ENCODE peak calls at places on chromosomes 7 and 10, in four cellular contexts. C is esophagus squamous epithelium, Q is uterus, N is heart left ventricle. P is an unnamed sample.

GRCh38 chr7:36119005-36119711 is 33.9 kb upstream of the EEPD1 start:
- DNase-seq in C (peak; percentile 10), Q (no peak), N (peak; percentile 44), P (no peak)

GRCh38 chr10:96400465-96400864 is 41.7 kb upstream of the OPALIN start:
- DNase-seq in C (no peak), Q (no peak), N (no peak), P (no peak)

GRCh38 chr10:24363070-24363469 is 154.1 kb downstream of the KIAA1217 start:
- DNase-seq in C (no peak), Q (no peak), N (no peak), P (no peak)

GRCh38 chr10:77911535-77912123 is 14.9 kb downstream of the DLG5 start:
- DNase-seq in C (no peak), Q (no peak), N (no peak), P (no peak)

GRCh38 chr7:45663167-45663921 is 89.2 kb downstream of the ADCY1 start:
- DNase-seq in C (no peak), Q (no peak), N (no peak), P (peak; percentile 6)

GRCh38 chr7:129948338-129948737 is 4.4 kb downstream of the UBE2H start:
- DNase-seq in C (no peak), Q (no peak), N (no peak), P (no peak)

GRCh38 chr10:17200885-17201164 is 647 bp downstream of the TRDMT1 start:
- DNase-seq in C (no peak), Q (no peak), N (peak; percentile 48), P (peak; percentile 41)

GRCh38 chr10:24205846-24206245 is 3.1 kb upstream of the KIAA1217 start:
- DNase-seq in C (no peak), Q (no peak), N (no peak), P (no peak)

GRCh38 chr7:79211724-79212123 is 241.7 kb downstream of the MAGI2 start:
- DNase-seq in C (no peak), Q (no peak), N (no peak), P (no peak)

GRCh38 chr7:151501676-151502075 is 18.0 kb downstream of the RHEB start:
- DNase-seq in C (no peak), Q (no peak), N (no peak), P (no peak)

GRCh38 chr10:10819206-10819856 is 198.3 kb upstream of the CELF2 start:
- DNase-seq in C (no peak), Q (no peak), N (no peak), P (no peak)

GRCh38 chr7:112357136-112357535 is 93.1 kb upstream of the IFRD1 start:
- DNase-seq in C (no peak), Q (no peak), N (no peak), P (no peak)

GRCh38 chr10:43211030-43211429 is 55.8 kb downstream of the RASGEF1A start:
- DNase-seq in C (no peak), Q (no peak), N (no peak), P (peak; percentile 14)

GRCh38 chr10:122161795-122162194 is 109.3 kb upstream of the BTBD16 start:
- DNase-seq in C (no peak), Q (no peak), N (no peak), P (no peak)

GRCh38 chr10:113666682-113667252 is 2.9 kb upstream of the NRAP start:
- DNase-seq in C (no peak), Q (no peak), N (no peak), P (no peak)

GRCh38 chr10:22685926-22686325 is 28.5 kb downstream of the PIP4K2A start:
- DNase-seq in C (no peak), Q (no peak), N (peak; percentile 19), P (no peak)

GRCh38 chr7:132446666-132447217 is 129.5 kb downstream of the PLXNA4 start:
- DNase-seq in C (no peak), Q (no peak), N (no peak), P (no peak)

GRCh38 chr7:156461881-156462665 is 178.5 kb upstream of the RNF32 start:
- DNase-seq in C (no peak), Q (no peak), N (no peak), P (no peak)

GRCh38 chr7:97847791-97848190 is 24.4 kb downstream of the ASNS start:
- DNase-seq in C (no peak), Q (no peak), N (no peak), P (no peak)

GRCh38 chr7:14734839-14735321 is 167.7 kb downstream of the DGKB start:
- DNase-seq in C (no peak), Q (no peak), N (no peak), P (no peak)

GRCh38 chr10:24950439-24950838 is 2.0 kb downstream of the PRTFDC1 start:
- DNase-seq in C (no peak), Q (no peak), N (no peak), P (no peak)

GRCh38 chr10:119313024-119313423 is 105.7 kb downstream of the GRK5 start:
- DNase-seq in C (no peak), Q (no peak), N (no peak), P (no peak)

GRCh38 chr10:31757374-31757773 is 171.3 kb downstream of the ARHGAP12 start:
- DNase-seq in C (no peak), Q (peak; percentile 81), N (no peak), P (no peak)

GRCh38 chr7:135111379-135111778 is 36.5 kb upstream of the TMEM140 start:
- DNase-seq in C (no peak), Q (no peak), N (no peak), P (no peak)

GRCh38 chr7:99928994-99929729 is at the start of gene GJC3:
- DNase-seq in C (no peak), Q (peak; percentile 20), N (peak; percentile 80), P (peak; percentile 73)

GRCh38 chr7:68461430-68461829 is 1136.8 kb upstream of the AUTS2 start:
- DNase-seq in C (no peak), Q (no peak), N (no peak), P (no peak)

GRCh38 chr10:132391372-132392020 is 5.5 kb upstream of the PWWP2B start:
- DNase-seq in C (no peak), Q (peak; percentile 3), N (no peak), P (peak; percentile 40)

GRCh38 chr10:45409782-45410181 is 35.8 kb downstream of the ALOX5 start:
- DNase-seq in C (no peak), Q (no peak), N (no peak), P (no peak)

GRCh38 chr10:105974803-105975456 is 1189.6 kb downstream of the SORCS1 start:
- DNase-seq in C (no peak), Q (no peak), N (peak; percentile 29), P (no peak)

GRCh38 chr7:133987582-133987981 is 139.6 kb upstream of the LRGUK start:
- DNase-seq in C (no peak), Q (no peak), N (no peak), P (no peak)

GRCh38 chr10:131915484-131915883 is 14.7 kb downstream of the PPP2R2D start:
- DNase-seq in C (no peak), Q (no peak), N (no peak), P (no peak)

GRCh38 chr10:53123311-53123710 is 350.7 kb upstream of the MBL2 start:
- DNase-seq in C (no peak), Q (no peak), N (no peak), P (no peak)

GRCh38 chr7:105577251-105577650 is 4.0 kb downstream of the EFCAB10 start:
- DNase-seq in C (no peak), Q (no peak), N (no peak), P (no peak)

GRCh38 chr10:129942019-129942277 is 22.1 kb downstream of the EBF3 start:
- DNase-seq in C (no peak), Q (no peak), N (no peak), P (no peak)

GRCh38 chr7:109763611-109764010 is 1193.9 kb downstream of the DNAJB9 start:
- DNase-seq in C (no peak), Q (no peak), N (no peak), P (no peak)

GRCh38 chr7:18577096-18577771 is 81.7 kb downstream of the HDAC9 start:
- DNase-seq in C (no peak), Q (no peak), N (no peak), P (no peak)

GRCh38 chr7:29340691-29341090 is 146.1 kb downstream of the CHN2 start:
- DNase-seq in C (no peak), Q (no peak), N (no peak), P (no peak)

GRCh38 chr10:106661767-106662140 is 502.8 kb downstream of the SORCS1 start:
- DNase-seq in C (no peak), Q (no peak), N (no peak), P (no peak)

GRCh38 chr10:110461088-110461487 is 36.6 kb upstream of the DUSP5 start:
- DNase-seq in C (no peak), Q (no peak), N (no peak), P (no peak)

GRCh38 chr7:74038194-74038961 is 10.4 kb downstream of the ELN start:
- DNase-seq in C (no peak), Q (peak; percentile 74), N (no peak), P (no peak)
- H3K4me1 ChIP-seq in C (peaks cover 34% of the 10 kb centered on the region), Q (peaks cover 4% of the 10 kb centered on the region), N (peaks cover 38% of the 10 kb centered on the region), P (peaks cover 6% of the 10 kb centered on the region)

GRCh38 chr7:56474271-56474670 is 358.1 kb upstream of the NUPR2 start:
- DNase-seq in C (no peak), Q (no peak), N (no peak), P (no peak)
- TF ChIP-seq POLR2A in C (no peak), Q (no peak), N (no peak), P (no peak)

GRCh38 chr10:87038286-87038717 is 18.2 kb downstream of the FAM25A start:
- DNase-seq in C (no peak), Q (no peak), N (no peak), P (no peak)

GRCh38 chr10:87038786-87039185 is 18.7 kb downstream of the FAM25A start:
- DNase-seq in C (no peak), Q (no peak), N (no peak), P (peak; percentile 78)

GRCh38 chr10:87030912-87031635 is 11.0 kb downstream of the FAM25A start:
- DNase-seq in C (no peak), Q (no peak), N (no peak), P (no peak)

GRCh38 chr10:87036623-87037022 is 16.5 kb downstream of the FAM25A start:
- DNase-seq in C (no peak), Q (no peak), N (no peak), P (no peak)
- H3K4me1 ChIP-seq in C (peaks cover 8% of the 10 kb centered on the region), Q (no peaks in the 10 kb centered on the region), N (no peaks in the 10 kb centered on the region), P (no peaks in the 10 kb centered on the region)

GRCh38 chr10:5862360-5862929 is 27.2 kb downstream of the ANKRD16 start:
- DNase-seq in C (no peak), Q (no peak), N (no peak), P (peak; percentile 52)
- TF ChIP-seq POLR2A in C (no peak), Q (no peak), N (no peak), P (no peak)